ENCODE peak calls at places on chromosomes 6 and 20, in six cellular contexts. G, S, F, Q, N and Y are unnamed samples.

GRCh38 chr6:158256746-158257424 is 55.4 kb upstream of the TULP4 start:
- DNase-seq in G (no peak), S (no peak), F (no peak), Q (peak; percentile 41), N (no peak), Y (no peak)

GRCh38 chr6:89970609-89971337 is 76.5 kb downstream of the GJA10 start:
- DNase-seq in G (peak; percentile 61), S (peak; percentile 65), F (no peak), Q (peak; percentile 30), N (peak; percentile 29), Y (peak; percentile 45)

GRCh38 chr6:157443066-157443800 is 62.2 kb downstream of the ZDHHC14 start:
- DNase-seq in G (peak; percentile 84), S (peak; percentile 38), F (no peak), Q (no peak), N (peak; percentile 79), Y (peak; percentile 74)

GRCh38 chr20:63125893-63126601 is 89.9 kb downstream of the YTHDF1 start:
- DNase-seq in G (no peak), S (no peak), F (no peak), Q (no peak), N (no peak), Y (no peak)

GRCh38 chr6:148291876-148292275 is 50.8 kb upstream of the SASH1 start:
- DNase-seq in G (no peak), S (no peak), F (no peak), Q (no peak), N (no peak), Y (no peak)

GRCh38 chr6:39387785-39388184 is 65.3 kb upstream of the KCNK16 start:
- DNase-seq in G (no peak), S (no peak), F (no peak), Q (no peak), N (no peak), Y (no peak)

GRCh38 chr6:78565997-78566396 is 301.4 kb upstream of the IRAK1BP1 start:
- DNase-seq in G (no peak), S (no peak), F (no peak), Q (no peak), N (no peak), Y (no peak)

GRCh38 chr20:8602389-8603116 is 466.3 kb upstream of the PLCB4 start:
- DNase-seq in G (peak; percentile 45), S (peak; percentile 13), F (no peak), Q (no peak), N (no peak), Y (no peak)

GRCh38 chr20:3042621-3043020 is 801 bp upstream of the GNRH2 start:
- DNase-seq in G (no peak), S (no peak), F (no peak), Q (no peak), N (no peak), Y (no peak)

GRCh38 chr6:12393100-12393499 is 102.9 kb downstream of the EDN1 start:
- DNase-seq in G (no peak), S (peak; percentile 5), F (no peak), Q (no peak), N (no peak), Y (no peak)

GRCh38 chr6:43805695-43806040 is 35.7 kb downstream of the VEGFA start:
- DNase-seq in G (no peak), S (no peak), F (no peak), Q (no peak), N (no peak), Y (no peak)

GRCh38 chr6:42450314-42451145 is 1.2 kb downstream of the TRERF1 start:
- DNase-seq in G (peak; percentile 36), S (no peak), F (peak; percentile 63), Q (no peak), N (no peak), Y (no peak)

GRCh38 chr6:15572296-15573016 is 90.4 kb downstream of the DTNBP1 start:
- DNase-seq in G (no peak), S (no peak), F (no peak), Q (no peak), N (no peak), Y (no peak)

GRCh38 chr6:162543221-162543620 is 184.3 kb downstream of the PRKN start:
- DNase-seq in G (no peak), S (no peak), F (no peak), Q (no peak), N (no peak), Y (no peak)

GRCh38 chr6:164106345-164106769 is 691.8 kb downstream of the QKI start:
- DNase-seq in G (no peak), S (peak; percentile 40), F (no peak), Q (no peak), N (no peak), Y (no peak)

GRCh38 chr6:16568128-16568527 is 193.1 kb downstream of the ATXN1 start:
- DNase-seq in G (no peak), S (no peak), F (no peak), Q (no peak), N (no peak), Y (no peak)

GRCh38 chr6:91476000-91476399 is 889.1 kb upstream of the MAP3K7 start:
- DNase-seq in G (peak; percentile 64), S (peak; percentile 33), F (no peak), Q (no peak), N (peak; percentile 75), Y (no peak)

GRCh38 chr6:87718662-87719433 is 16.8 kb upstream of the AKIRIN2 start:
- DNase-seq in G (peak; percentile 81), S (peak; percentile 50), F (no peak), Q (no peak), N (no peak), Y (no peak)

GRCh38 chr20:32963176-32963575 is 41.1 kb downstream of the SUN5 start:
- DNase-seq in G (no peak), S (no peak), F (peak; percentile 21), Q (no peak), N (no peak), Y (no peak)

GRCh38 chr6:108408453-108408852 is 113.6 kb downstream of the AFG1L start:
- DNase-seq in G (peak; percentile 53), S (peak; percentile 65), F (no peak), Q (no peak), N (no peak), Y (no peak)

GRCh38 chr6:43076928-43077809 is 1.1 kb downstream of the PTK7 start:
- DNase-seq in G (peak; percentile 33), S (peak; percentile 47), F (no peak), Q (peak; percentile 39), N (peak; percentile 36), Y (no peak)

GRCh38 chr6:32716396-32716795 is 24.8 kb upstream of the HLA-DQA2 start:
- DNase-seq in G (no peak), S (no peak), F (no peak), Q (no peak), N (no peak), Y (no peak)

GRCh38 chr6:150267686-150268561 is 100.9 kb upstream of the IYD start:
- DNase-seq in G (peak; percentile 20), S (peak; percentile 79), F (no peak), Q (no peak), N (peak; percentile 88), Y (no peak)

GRCh38 chr6:31734703-31735500 is 1.4 kb downstream of the CLIC1 start:
- DNase-seq in G (peak; percentile 62), S (peak; percentile 62), F (peak; percentile 70), Q (no peak), N (peak; percentile 50), Y (no peak)

GRCh38 chr20:58173091-58173490 is 55.4 kb downstream of the ANKRD60 start:
- DNase-seq in G (no peak), S (no peak), F (no peak), Q (no peak), N (no peak), Y (no peak)

GRCh38 chr20:21920231-21920630 is 214.8 kb downstream of the PAX1 start:
- DNase-seq in G (no peak), S (no peak), F (no peak), Q (no peak), N (no peak), Y (no peak)

GRCh38 chr6:41622210-41622990 is 15.9 kb upstream of the MDFI start:
- DNase-seq in G (peak; percentile 37), S (no peak), F (no peak), Q (no peak), N (no peak), Y (no peak)